ENCODE peak calls at places on chromosomes 3 and 15, in nine cellular contexts. U is psoas muscle, K is A673, V is heart right ventricle, I is tibial nerve, P is Peyer's patch, C is HAP-1, A is suprapubic skin, S is heart left ventricle. B is an unnamed sample. For H3K9me3 and H3K4me1, the result is how much of the 10 kb centered on the place peaks cover.

GRCh38 chr15:92693922-92694331 is 38.4 kb upstream of the FAM174B start:
- DNase-seq in V (no peak), A (no peak), K (peak), S (peak), U (no peak), I (no peak), C (peak), P (no peak), B (peak)

GRCh38 chr3:191649626-191650025 is 188.7 kb downstream of the PYDC2 start:
- DNase-seq in I (no peak), S (no peak), K (no peak), C (no peak), V (no peak), A (no peak), P (no peak), U (no peak), B (no peak)

GRCh38 chr3:9248232-9249191 is 934 bp downstream of the SRGAP3 start:
- DNase-seq in C (peak), K (no peak), P (no peak), U (no peak), S (no peak), A (no peak), I (no peak), V (no peak), B (no peak)

GRCh38 chr3:60588806-60589205 is 662.4 kb downstream of the FHIT start:
- DNase-seq in V (no peak), P (no peak), A (no peak), I (no peak), S (no peak), C (no peak), K (no peak), U (no peak), B (no peak)

GRCh38 chr3:190988102-190988501 is 125.6 kb upstream of the GMNC start:
- DNase-seq in U (no peak), V (no peak), I (no peak), S (no peak), K (no peak), C (no peak), P (no peak), A (no peak), B (no peak)

GRCh38 chr15:26971303-26972018 is 480 bp downstream of the GABRG3 start:
- DNase-seq in V (no peak), S (no peak), K (no peak), A (no peak), P (no peak), I (no peak), U (no peak), C (peak), B (no peak)

GRCh38 chr15:23869391-23869790 is 182.3 kb upstream of the NDN start:
- DNase-seq in S (peak), A (no peak), K (no peak), C (no peak), P (no peak), U (peak), V (peak), I (no peak), B (no peak)

GRCh38 chr3:152968388-152969024 is 133.6 kb downstream of the P2RY1 start:
- DNase-seq in I (no peak), U (no peak), A (no peak), K (no peak), P (no peak), V (no peak), S (no peak), C (no peak), B (no peak)

GRCh38 chr3:186990878-186991308 is 60.6 kb downstream of the ST6GAL1 start:
- DNase-seq in P (no peak), V (no peak), A (no peak), U (no peak), K (no peak), S (no peak), C (no peak), I (no peak), B (no peak)

GRCh38 chr3:31472479-31473390 is 60.0 kb upstream of the STT3B start:
- DNase-seq in K (peak), U (no peak), P (no peak), V (no peak), S (no peak), I (no peak), C (no peak), A (no peak), B (peak)

GRCh38 chr3:177606891-177607290 is 409.6 kb upstream of the TBL1XR1 start:
- DNase-seq in S (no peak), A (no peak), I (no peak), C (no peak), P (no peak), U (no peak), K (no peak), V (no peak), B (no peak)

GRCh38 chr15:73753250-73754130 is at the start of gene INSYN1:
- DNase-seq in K (peak), U (peak), C (peak), V (peak), I (no peak), A (no peak), P (no peak), S (peak), B (no peak)

GRCh38 chr15:75061272-75061671 is 37.9 kb downstream of the PPCDC start:
- DNase-seq in U (no peak), A (no peak), I (no peak), S (no peak), P (peak), K (no peak), V (peak), C (no peak), B (no peak)

GRCh38 chr15:50058231-50058630 is 60.8 kb downstream of the ATP8B4 start:
- DNase-seq in I (no peak), S (no peak), A (no peak), P (no peak), V (no peak), K (no peak), C (peak), U (no peak), B (no peak)

GRCh38 chr15:20358066-20358780 is 183.4 kb downstream of the GOLGA6L6 start:
- DNase-seq in I (no peak), U (peak), P (peak), A (peak), S (no peak), C (peak), K (no peak), V (peak), B (no peak)
- H3K9me3 ChIP-seq in I (under half), U (under half), P (under half), A (under half), S (under half), C (under half), K (half or more), V (under half), B (under half)

GRCh38 chr3:48432411-48433371 is 2.8 kb upstream of the PLXNB1 start:
- DNase-seq in K (peak), U (no peak), P (peak), S (no peak), V (no peak), C (peak), A (peak), I (no peak), B (no peak)
- H3K4me1 ChIP-seq in K (under half), U (under half), P (under half), S (under half), V (under half), C (under half), A (half or more), I (under half), B (under half)

GRCh38 chr3:164521644-164522043 is 556.7 kb downstream of the SI start:
- DNase-seq in A (no peak), K (no peak), S (no peak), P (no peak), V (no peak), C (no peak), I (no peak), U (no peak), B (no peak)

GRCh38 chr3:164524201-164524600 is 554.1 kb downstream of the SI start:
- DNase-seq in U (no peak), S (no peak), C (no peak), P (no peak), K (no peak), I (no peak), A (no peak), V (no peak), B (no peak)

GRCh38 chr3:164522073-164522763 is 556.1 kb downstream of the SI start:
- DNase-seq in P (no peak), U (no peak), K (no peak), V (no peak), S (no peak), A (no peak), I (no peak), C (no peak), B (no peak)

GRCh38 chr3:164526250-164526649 is 552.0 kb downstream of the SI start:
- DNase-seq in I (no peak), P (no peak), U (no peak), S (no peak), C (no peak), V (no peak), K (no peak), A (no peak), B (no peak)

DNA sequence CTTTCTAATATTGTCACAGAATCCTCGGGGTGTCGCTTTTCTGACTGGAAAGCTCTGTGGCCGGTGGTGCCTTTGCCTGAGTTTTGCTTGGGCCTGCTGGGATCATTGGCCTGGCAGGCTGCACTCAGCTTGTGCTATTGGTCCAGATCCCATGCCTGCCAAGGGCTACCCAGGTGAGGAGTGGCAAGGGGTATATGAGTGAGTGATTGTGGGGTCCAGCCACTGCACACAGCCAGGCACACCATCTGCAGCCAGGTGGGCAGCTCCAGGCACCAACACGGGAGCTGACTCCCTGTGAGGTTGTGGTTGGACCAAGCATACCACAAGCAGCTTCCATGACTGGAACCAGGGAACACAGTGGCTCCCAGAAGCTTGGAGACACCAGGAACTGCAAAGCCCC is 557.2 kb downstream of the SI start:
- DNase-seq in C (no peak), U (no peak), P (no peak), K (no peak), A (no peak), I (no peak), V (no peak), S (no peak), B (no peak)
- H3K9me3 ChIP-seq in C (under half), U (under half), P (under half), K (under half), A (under half), I (under half), V (under half), S (under half), B (under half)

DNA sequence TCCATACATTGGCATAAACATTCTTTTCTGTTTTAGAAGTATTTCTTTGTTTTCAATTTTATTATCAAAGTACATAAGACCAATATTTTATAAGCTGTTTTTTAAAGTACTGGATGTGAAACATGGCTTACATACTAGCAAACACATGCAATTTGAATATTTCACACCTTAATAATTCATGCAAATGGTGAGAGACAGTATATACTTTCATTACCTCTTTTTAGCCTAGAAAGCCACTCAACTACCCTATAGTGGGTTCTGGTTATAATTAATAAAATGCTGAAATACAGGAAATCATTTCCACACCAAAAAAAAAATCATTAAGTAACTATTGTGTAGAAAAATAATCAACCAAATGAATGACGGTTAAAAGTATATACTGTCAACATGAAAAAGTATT is 38.5 kb upstream of the MELTF start:
- DNase-seq in P (no peak), V (no peak), A (no peak), I (no peak), C (no peak), S (no peak), U (no peak), K (no peak), B (no peak)
- H3K4me1 ChIP-seq in P (under half), V (under half), A (under half), I (under half), C (under half), S (under half), U (under half), K (under half), B (under half)

DNA sequence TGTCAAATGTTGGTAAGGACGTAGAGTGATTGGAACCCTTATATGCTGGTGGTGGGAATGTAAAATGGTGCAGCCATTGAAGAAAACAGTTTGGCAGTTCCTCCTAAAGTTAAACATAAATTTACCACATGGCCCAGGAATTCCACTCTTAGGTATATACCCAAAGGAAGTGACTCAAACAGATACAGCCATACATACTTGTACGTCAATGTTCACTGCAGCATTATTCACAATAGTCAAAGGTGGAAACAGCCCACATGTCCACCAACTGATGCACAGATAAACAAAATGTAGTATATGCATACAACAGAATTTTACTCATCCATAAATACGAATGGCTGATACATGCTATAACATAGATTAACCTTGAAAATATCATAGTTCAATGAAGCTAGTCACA is 13.2 kb downstream of the CLASP2 start:
- DNase-seq in I (no peak), U (no peak), V (no peak), S (no peak), C (no peak), A (no peak), P (no peak), K (no peak), B (no peak)
- H3K9me3 ChIP-seq in I (under half), U (under half), V (under half), S (under half), C (under half), A (under half), P (under half), K (under half), B (under half)

DNA sequence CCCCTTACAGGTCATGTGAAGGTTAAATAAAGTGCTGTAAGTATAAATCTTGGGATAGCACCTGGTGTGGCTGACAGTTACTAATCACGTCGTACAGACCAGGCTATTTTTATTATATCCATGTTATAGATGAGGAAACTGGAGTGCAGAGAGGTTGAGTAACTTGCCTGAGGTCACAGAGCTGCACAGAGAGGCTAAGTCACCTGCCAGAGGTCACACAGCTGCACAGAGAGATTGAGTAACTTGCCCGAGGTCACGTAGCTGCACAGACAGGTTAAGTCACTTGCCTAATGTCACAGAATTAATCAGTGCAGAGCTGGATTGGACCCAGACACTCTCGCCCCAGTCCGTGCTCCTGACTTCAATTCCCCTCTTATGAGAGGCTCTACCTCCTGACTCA is 171.5 kb downstream of the NUP210 start:
- DNase-seq in U (no peak), S (no peak), K (no peak), V (no peak), P (no peak), C (no peak), I (no peak), A (no peak), B (no peak)
- H3K4me1 ChIP-seq in U (under half), S (under half), K (under half), V (under half), P (under half), C (under half), I (under half), A (under half), B (under half)

B was measured in esophagus muscularis mucosa.